ENCODE peak calls at places on chromosome 7, in four cellular contexts. K is transverse colon, B is stomach, X is spleen. U is an unnamed sample.

GRCh38 chr7:3979956-3980643 is 679.0 kb downstream of the SDK1 start:
- DNase-seq in K (no peak), B (no peak), X (no peak), U (no peak)

GRCh38 chr7:150941983-150942590 is 36.0 kb downstream of the KCNH2 start:
- DNase-seq in K (peak), B (no peak), X (peak), U (no peak)

GRCh38 chr7:55112056-55112455 is 93.2 kb downstream of the EGFR start:
- DNase-seq in K (no peak), B (no peak), X (no peak), U (no peak)

GRCh38 chr7:66697451-66698438 is 42.8 kb upstream of the RABGEF1 start:
- DNase-seq in K (no peak), B (no peak), X (no peak), U (no peak)

GRCh38 chr7:78510580-78511188 is 712.1 kb downstream of the PHTF2 start:
- DNase-seq in K (peak), B (peak), X (no peak), U (no peak)

GRCh38 chr7:2921748-2922147 is 77.6 kb upstream of the GNA12 start:
- DNase-seq in K (no peak), B (no peak), X (no peak), U (no peak)

GRCh38 chr7:4185736-4186512 is 496.2 kb upstream of the FOXK1 start:
- DNase-seq in K (no peak), B (no peak), X (no peak), U (no peak)

GRCh38 chr7:17062433-17063383 is 180.9 kb upstream of the AGR3 start:
- DNase-seq in K (no peak), B (no peak), X (no peak), U (no peak)

GRCh38 chr7:17679427-17679826 is 260.9 kb downstream of the SNX13 start:
- DNase-seq in K (no peak), B (no peak), X (no peak), U (no peak)

GRCh38 chr7:50714851-50715250 is 67.8 kb downstream of the GRB10 start:
- DNase-seq in K (no peak), B (peak), X (no peak), U (no peak)

GRCh38 chr7:21426286-21426957 is 1.5 kb upstream of the SP4 start:
- DNase-seq in K (no peak), B (no peak), X (no peak), U (no peak)

GRCh38 chr7:78226059-78226658 is 427.6 kb downstream of the PHTF2 start:
- DNase-seq in K (peak), B (peak), X (no peak), U (no peak)

GRCh38 chr7:36795451-36796021 is 71.2 kb upstream of the AOAH start:
- DNase-seq in K (no peak), B (no peak), X (no peak), U (no peak)

GRCh38 chr7:132815696-132816334 is 239.5 kb upstream of the PLXNA4 start:
- DNase-seq in K (no peak), B (no peak), X (no peak), U (no peak)

GRCh38 chr7:149830997-149831729 is 7.0 kb upstream of the ZNF862 start:
- DNase-seq in K (no peak), B (no peak), X (peak), U (no peak)

GRCh38 chr7:96034940-96035727 is 262.8 kb downstream of the DYNC1I1 start:
- DNase-seq in K (no peak), B (no peak), X (no peak), U (no peak)

GRCh38 chr7:131095346-131095745 is 232.3 kb upstream of the MKLN1 start:
- DNase-seq in K (no peak), B (no peak), X (no peak), U (no peak)

GRCh38 chr7:37683263-37684120 is at the start of gene GPR141:
- DNase-seq in K (no peak), B (no peak), X (no peak), U (no peak)

GRCh38 chr7:27996141-27996540 is 184.5 kb downstream of the JAZF1 start:
- DNase-seq in K (no peak), B (no peak), X (no peak), U (no peak)

GRCh38 chr7:40175725-40176510 is 41.1 kb downstream of the SUGCT start:
- DNase-seq in K (no peak), B (no peak), X (no peak), U (no peak)

GRCh38 chr7:127066974-127067373 is 185.8 kb downstream of the GRM8 start:
- DNase-seq in K (peak), B (no peak), X (no peak), U (no peak)

GRCh38 chr7:74726309-74727101 is 47.3 kb upstream of the NCF1 start:
- DNase-seq in K (no peak), B (no peak), X (no peak), U (no peak)

GRCh38 chr7:27172388-27172774 is 1.7 kb downstream of the HOXA10 start:
- DNase-seq in K (peak), B (no peak), X (peak), U (peak)

GRCh38 chr7:150983893-150984368 is 5.8 kb upstream of the KCNH2 start:
- DNase-seq in K (no peak), B (no peak), X (no peak), U (no peak)

GRCh38 chr7:144941127-144941526 is 105.3 kb upstream of the TPK1 start:
- DNase-seq in K (no peak), B (no peak), X (no peak), U (no peak)

GRCh38 chr7:148939128-148939747 is 55.1 kb upstream of the EZH2 start:
- DNase-seq in K (no peak), B (no peak), X (no peak), U (no peak)

GRCh38 chr7:69108041-69108440 is 490.2 kb upstream of the AUTS2 start:
- DNase-seq in K (no peak), B (no peak), X (no peak), U (no peak)

GRCh38 chr7:140404565-140405080 is 765 bp downstream of the RAB19 start:
- DNase-seq in K (no peak), B (no peak), X (no peak), U (no peak)

GRCh38 chr7:140402178-140402835 is 1.6 kb upstream of the RAB19 start:
- DNase-seq in K (no peak), B (no peak), X (no peak), U (no peak)

GRCh38 chr7:140400381-140400780 is 2.1 kb upstream of the SLC37A3 start:
- DNase-seq in K (no peak), B (no peak), X (no peak), U (no peak)

GRCh38 chr7:140398821-140399220 is 491 bp upstream of the SLC37A3 start:
- DNase-seq in K (no peak), B (no peak), X (no peak), U (no peak)

GRCh38 chr7:140403878-140404564 is at the start of gene RAB19:
- DNase-seq in K (peak), B (peak), X (peak), U (peak)
- TF ChIP-seq POLR2AphosphoS5 in K (no peak), B (peak), X (no peak), U (no peak)

GRCh38 chr7:6402741-6403140 is 45.0 kb downstream of the DAGLB start:
- DNase-seq in K (no peak), B (no peak), X (peak), U (no peak)

GRCh38 chr7:6403907-6404306 is 43.8 kb downstream of the DAGLB start:
- DNase-seq in K (no peak), B (no peak), X (peak), U (peak)

GRCh38 chr7:6399351-6399750 is 48.4 kb downstream of the DAGLB start:
- DNase-seq in K (no peak), B (no peak), X (peak), U (no peak)

GRCh38 chr7:6401536-6401935 is 46.2 kb downstream of the DAGLB start:
- DNase-seq in K (no peak), B (no peak), X (peak), U (no peak)

DNA sequence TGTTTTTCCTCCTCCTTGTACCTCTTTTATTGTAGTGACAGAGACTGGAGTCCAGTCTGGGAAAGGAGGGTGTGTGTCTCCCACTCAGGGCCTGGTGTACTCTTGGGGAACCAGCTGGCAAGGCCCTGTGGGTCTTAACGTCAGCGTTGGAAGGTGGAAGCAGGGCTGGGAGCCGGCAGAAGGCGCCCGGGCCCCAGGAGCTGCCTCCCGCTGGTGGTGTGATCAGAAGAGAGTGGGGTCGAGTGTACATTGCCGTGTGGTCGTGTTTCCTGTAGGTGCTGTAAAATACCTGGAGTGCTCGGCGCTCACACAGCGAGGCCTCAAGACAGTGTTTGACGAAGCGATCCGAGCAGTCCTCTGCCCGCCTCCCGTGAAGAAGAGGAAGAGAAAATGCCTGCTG is 45.7 kb downstream of the DAGLB start:
- DNase-seq in K (no peak), B (no peak), X (peak), U (no peak)
- H3K27ac ChIP-seq in K (no peak), B (no peak), X (no peak), U (peak)

GRCh38 chr7:22613466-22613865 is 113.5 kb upstream of the STEAP1B start:
- DNase-seq in K (no peak), B (no peak), X (no peak), U (no peak)

GRCh38 chr7:22612776-22613175 is 112.8 kb upstream of the STEAP1B start:
- DNase-seq in K (no peak), B (no peak), X (no peak), U (no peak)

GRCh38 chr7:22618528-22618927 is 108.5 kb upstream of the IL6 start:
- DNase-seq in K (no peak), B (no peak), X (no peak), U (no peak)

GRCh38 chr7:22622386-22622785 is 104.6 kb upstream of the IL6 start:
- DNase-seq in K (no peak), B (no peak), X (no peak), U (no peak)

GRCh38 chr7:22617166-22617565 is 109.8 kb upstream of the IL6 start:
- DNase-seq in K (no peak), B (no peak), X (no peak), U (no peak)
- H3K4me3 ChIP-seq in K (no peak), B (no peak), X (no peak), U (no peak)

GRCh38 chr7:108265007-108265406 is 134.8 kb upstream of the LAMB4 start:
- DNase-seq in K (no peak), B (no peak), X (no peak), U (no peak)

GRCh38 chr7:108270385-108270784 is 140.2 kb upstream of the LAMB4 start:
- DNase-seq in K (no peak), B (no peak), X (no peak), U (no peak)

GRCh38 chr7:108266489-108266888 is 136.3 kb upstream of the LAMB4 start:
- DNase-seq in K (no peak), B (no peak), X (no peak), U (no peak)

GRCh38 chr7:108267615-108268014 is 137.5 kb upstream of the LAMB4 start:
- DNase-seq in K (no peak), B (no peak), X (no peak), U (no peak)

GRCh38 chr7:108268200-108268820 is 138.1 kb upstream of the LAMB4 start:
- DNase-seq in K (no peak), B (no peak), X (no peak), U (no peak)
- TF ChIP-seq POLR2AphosphoS5 in K (no peak), B (no peak), X (no peak), U (no peak)

DNA sequence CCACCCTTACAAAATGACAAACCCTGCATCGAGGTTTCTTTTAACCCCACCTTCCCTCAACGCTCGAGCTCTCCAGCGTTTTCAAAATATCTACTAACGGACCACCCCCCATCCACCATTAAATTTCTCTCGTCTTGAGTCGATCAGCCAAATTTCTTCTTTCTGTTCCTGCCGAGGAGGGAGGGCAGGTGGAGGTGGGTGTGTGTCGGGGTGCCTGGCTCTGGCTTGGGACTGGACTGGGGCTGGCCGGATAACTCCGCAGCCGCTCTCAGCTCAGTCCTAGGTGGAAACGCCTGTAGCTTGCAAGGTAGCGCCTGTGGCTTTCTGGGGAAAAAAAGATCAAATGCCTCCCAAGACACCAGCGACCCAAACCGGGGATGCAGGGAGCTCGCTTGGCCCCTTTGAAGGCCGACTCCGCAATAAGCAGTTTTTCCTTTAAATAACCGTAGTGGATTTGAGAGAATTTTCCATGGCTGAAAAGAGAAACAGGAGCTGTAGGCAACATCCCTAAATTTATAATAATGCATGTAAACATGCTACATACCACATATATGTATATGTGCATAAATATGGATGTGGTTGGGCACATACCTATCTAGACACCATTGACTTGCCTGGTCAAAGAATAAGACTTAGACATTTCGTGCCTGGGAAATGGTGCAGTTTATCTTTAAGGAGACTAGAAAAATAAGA is 1.9 kb upstream of the TMEM178B start:
- DNase-seq in K (no peak), B (no peak), X (no peak), U (no peak)
- H3K27ac ChIP-seq in K (peak), B (peak), X (no peak), U (no peak)

DNA sequence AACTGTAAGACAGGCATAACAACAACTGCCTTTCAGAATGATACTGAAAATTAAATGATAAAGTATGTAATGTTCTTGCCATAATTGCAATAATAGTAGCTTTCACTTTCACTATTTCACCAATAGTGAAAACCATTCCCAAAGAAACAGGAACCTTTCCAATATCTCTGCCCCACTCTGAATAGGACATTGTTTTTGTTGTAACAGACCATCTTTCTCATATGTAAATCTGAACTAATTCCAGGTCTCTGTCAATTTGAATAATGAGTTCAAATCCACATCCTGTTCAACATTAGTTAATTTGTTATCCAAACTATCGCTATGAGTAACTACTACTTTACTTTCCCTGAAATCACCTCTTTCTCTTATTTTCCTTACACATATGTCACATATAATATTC is 148.0 kb downstream of the LRRN3 start:
- DNase-seq in K (no peak), B (no peak), X (no peak), U (no peak)
- H3K4me3 ChIP-seq in K (no peak), B (no peak), X (no peak), U (peak)